ENCODE peak calls at places on chromosomes 1 and 21, in four cellular contexts. One of them, this sample, is unnamed.

GRCh38 chr1:227299238-227299637 is 19.1 kb downstream of the CDC42BPA start:
- DNase-seq in KBM-7: no peak
- DNase-seq in stimulated activated CD4-positive, alpha-beta T cell treated with anti-CD3 and anti-CD28 coated beads, Interleukin-12 subunit alpha, Interleukin-12 subunit beta, amount 100 ng/mL, for 48 hours: no peak
- DNase-seq in osteoblast: no peak
- DNase-seq in this sample: no peak

GRCh38 chr1:240189386-240189989 is 97.8 kb downstream of the FMN2 start:
- DNase-seq in osteoblast: no peak
- DNase-seq in KBM-7: peak
- DNase-seq in stimulated activated CD4-positive, alpha-beta T cell treated with anti-CD3 and anti-CD28 coated beads, Interleukin-12 subunit alpha, Interleukin-12 subunit beta, amount 100 ng/mL, for 48 hours: no peak
- DNase-seq in this sample: no peak

GRCh38 chr1:1111516-1112236 is 4.2 kb downstream of the C1orf159 start:
- DNase-seq in stimulated activated CD4-positive, alpha-beta T cell treated with anti-CD3 and anti-CD28 coated beads, Interleukin-12 subunit alpha, Interleukin-12 subunit beta, amount 100 ng/mL, for 48 hours: no peak
- DNase-seq in osteoblast: no peak
- DNase-seq in KBM-7: no peak
- DNase-seq in this sample: no peak

GRCh38 chr1:89273324-89273778 is 691 bp upstream of the GBP5 start:
- DNase-seq in osteoblast: no peak
- DNase-seq in KBM-7: no peak
- DNase-seq in stimulated activated CD4-positive, alpha-beta T cell treated with anti-CD3 and anti-CD28 coated beads, Interleukin-12 subunit alpha, Interleukin-12 subunit beta, amount 100 ng/mL, for 48 hours: no peak
- DNase-seq in this sample: no peak

GRCh38 chr21:22120616-22121266 is 1122.5 kb downstream of the NCAM2 start:
- DNase-seq in KBM-7: peak
- DNase-seq in stimulated activated CD4-positive, alpha-beta T cell treated with anti-CD3 and anti-CD28 coated beads, Interleukin-12 subunit alpha, Interleukin-12 subunit beta, amount 100 ng/mL, for 48 hours: no peak
- DNase-seq in osteoblast: no peak
- DNase-seq in this sample: no peak

GRCh38 chr1:24103879-24104278 is 8.1 kb downstream of the MYOM3 start:
- DNase-seq in KBM-7: no peak
- DNase-seq in stimulated activated CD4-positive, alpha-beta T cell treated with anti-CD3 and anti-CD28 coated beads, Interleukin-12 subunit alpha, Interleukin-12 subunit beta, amount 100 ng/mL, for 48 hours: no peak
- DNase-seq in osteoblast: no peak
- DNase-seq in this sample: no peak

GRCh38 chr1:22749919-22750670 is 39.5 kb downstream of the EPHB2 start:
- DNase-seq in stimulated activated CD4-positive, alpha-beta T cell treated with anti-CD3 and anti-CD28 coated beads, Interleukin-12 subunit alpha, Interleukin-12 subunit beta, amount 100 ng/mL, for 48 hours: no peak
- DNase-seq in KBM-7: peak
- DNase-seq in osteoblast: peak
- DNase-seq in this sample: peak

GRCh38 chr1:185862235-185862634 is 128.0 kb downstream of the HMCN1 start:
- DNase-seq in KBM-7: no peak
- DNase-seq in osteoblast: no peak
- DNase-seq in stimulated activated CD4-positive, alpha-beta T cell treated with anti-CD3 and anti-CD28 coated beads, Interleukin-12 subunit alpha, Interleukin-12 subunit beta, amount 100 ng/mL, for 48 hours: no peak
- DNase-seq in this sample: no peak

GRCh38 chr1:185634704-185635103 is 99.5 kb upstream of the HMCN1 start:
- DNase-seq in stimulated activated CD4-positive, alpha-beta T cell treated with anti-CD3 and anti-CD28 coated beads, Interleukin-12 subunit alpha, Interleukin-12 subunit beta, amount 100 ng/mL, for 48 hours: no peak
- DNase-seq in osteoblast: no peak
- DNase-seq in KBM-7: no peak
- DNase-seq in this sample: no peak

GRCh38 chr1:6260961-6261614 is at the start of gene GPR153:
- DNase-seq in osteoblast: peak
- DNase-seq in stimulated activated CD4-positive, alpha-beta T cell treated with anti-CD3 and anti-CD28 coated beads, Interleukin-12 subunit alpha, Interleukin-12 subunit beta, amount 100 ng/mL, for 48 hours: no peak
- DNase-seq in KBM-7: no peak
- DNase-seq in this sample: no peak

GRCh38 chr1:200319143-200319542 is 90.7 kb downstream of the ZNF281 start:
- DNase-seq in osteoblast: no peak
- DNase-seq in KBM-7: no peak
- DNase-seq in stimulated activated CD4-positive, alpha-beta T cell treated with anti-CD3 and anti-CD28 coated beads, Interleukin-12 subunit alpha, Interleukin-12 subunit beta, amount 100 ng/mL, for 48 hours: no peak
- DNase-seq in this sample: no peak

GRCh38 chr1:201181323-201181722 is 9.3 kb upstream of the IGFN1 start:
- DNase-seq in KBM-7: no peak
- DNase-seq in stimulated activated CD4-positive, alpha-beta T cell treated with anti-CD3 and anti-CD28 coated beads, Interleukin-12 subunit alpha, Interleukin-12 subunit beta, amount 100 ng/mL, for 48 hours: no peak
- DNase-seq in osteoblast: no peak
- DNase-seq in this sample: no peak

GRCh38 chr1:42931911-42932422 is 26.7 kb downstream of the SLC2A1 start:
- DNase-seq in osteoblast: no peak
- DNase-seq in KBM-7: peak
- DNase-seq in stimulated activated CD4-positive, alpha-beta T cell treated with anti-CD3 and anti-CD28 coated beads, Interleukin-12 subunit alpha, Interleukin-12 subunit beta, amount 100 ng/mL, for 48 hours: peak
- DNase-seq in this sample: peak

GRCh38 chr1:226062558-226063361 is at the start of gene H3-3A:
- DNase-seq in stimulated activated CD4-positive, alpha-beta T cell treated with anti-CD3 and anti-CD28 coated beads, Interleukin-12 subunit alpha, Interleukin-12 subunit beta, amount 100 ng/mL, for 48 hours: peak
- DNase-seq in osteoblast: peak
- DNase-seq in KBM-7: peak
- DNase-seq in this sample: peak

GRCh38 chr1:182198006-182198605 is 136.6 kb upstream of the ZNF648 start:
- DNase-seq in osteoblast: no peak
- DNase-seq in stimulated activated CD4-positive, alpha-beta T cell treated with anti-CD3 and anti-CD28 coated beads, Interleukin-12 subunit alpha, Interleukin-12 subunit beta, amount 100 ng/mL, for 48 hours: no peak
- DNase-seq in KBM-7: peak
- DNase-seq in this sample: no peak

GRCh38 chr1:161351482-161351881 is 16.2 kb downstream of the CFAP126 start:
- DNase-seq in KBM-7: peak
- DNase-seq in osteoblast: no peak
- DNase-seq in stimulated activated CD4-positive, alpha-beta T cell treated with anti-CD3 and anti-CD28 coated beads, Interleukin-12 subunit alpha, Interleukin-12 subunit beta, amount 100 ng/mL, for 48 hours: no peak
- DNase-seq in this sample: no peak

GRCh38 chr1:154220970-154221814 is 437 bp downstream of the UBAP2L start:
- DNase-seq in osteoblast: peak
- DNase-seq in KBM-7: peak
- DNase-seq in stimulated activated CD4-positive, alpha-beta T cell treated with anti-CD3 and anti-CD28 coated beads, Interleukin-12 subunit alpha, Interleukin-12 subunit beta, amount 100 ng/mL, for 48 hours: peak
- DNase-seq in this sample: peak

GRCh38 chr1:218717611-218718010 is 372.5 kb downstream of the TGFB2 start:
- DNase-seq in stimulated activated CD4-positive, alpha-beta T cell treated with anti-CD3 and anti-CD28 coated beads, Interleukin-12 subunit alpha, Interleukin-12 subunit beta, amount 100 ng/mL, for 48 hours: no peak
- DNase-seq in KBM-7: no peak
- DNase-seq in osteoblast: no peak
- DNase-seq in this sample: no peak

GRCh38 chr1:6511056-6511455 is 19.6 kb upstream of the PLEKHG5 start:
- DNase-seq in KBM-7: no peak
- DNase-seq in stimulated activated CD4-positive, alpha-beta T cell treated with anti-CD3 and anti-CD28 coated beads, Interleukin-12 subunit alpha, Interleukin-12 subunit beta, amount 100 ng/mL, for 48 hours: no peak
- DNase-seq in osteoblast: peak
- DNase-seq in this sample: no peak

GRCh38 chr21:46402421-46402820 is 56.3 kb upstream of the DIP2A start:
- DNase-seq in stimulated activated CD4-positive, alpha-beta T cell treated with anti-CD3 and anti-CD28 coated beads, Interleukin-12 subunit alpha, Interleukin-12 subunit beta, amount 100 ng/mL, for 48 hours: no peak
- DNase-seq in KBM-7: no peak
- DNase-seq in osteoblast: peak
- DNase-seq in this sample: no peak

GRCh38 chr1:209318302-209319056 is 265.0 kb upstream of the CAMK1G start:
- DNase-seq in stimulated activated CD4-positive, alpha-beta T cell treated with anti-CD3 and anti-CD28 coated beads, Interleukin-12 subunit alpha, Interleukin-12 subunit beta, amount 100 ng/mL, for 48 hours: no peak
- DNase-seq in KBM-7: no peak
- DNase-seq in osteoblast: peak
- DNase-seq in this sample: no peak

GRCh38 chr1:162172733-162173132 is 103.2 kb downstream of the NOS1AP start:
- DNase-seq in stimulated activated CD4-positive, alpha-beta T cell treated with anti-CD3 and anti-CD28 coated beads, Interleukin-12 subunit alpha, Interleukin-12 subunit beta, amount 100 ng/mL, for 48 hours: no peak
- DNase-seq in KBM-7: no peak
- DNase-seq in osteoblast: no peak
- DNase-seq in this sample: no peak

GRCh38 chr1:5992814-5993552 is 758 bp upstream of the NPHP4 start:
- DNase-seq in osteoblast: peak
- DNase-seq in KBM-7: no peak
- DNase-seq in stimulated activated CD4-positive, alpha-beta T cell treated with anti-CD3 and anti-CD28 coated beads, Interleukin-12 subunit alpha, Interleukin-12 subunit beta, amount 100 ng/mL, for 48 hours: no peak
- DNase-seq in this sample: no peak

GRCh38 chr1:234584926-234585325 is 25.1 kb downstream of the IRF2BP2 start:
- DNase-seq in stimulated activated CD4-positive, alpha-beta T cell treated with anti-CD3 and anti-CD28 coated beads, Interleukin-12 subunit alpha, Interleukin-12 subunit beta, amount 100 ng/mL, for 48 hours: no peak
- DNase-seq in osteoblast: no peak
- DNase-seq in KBM-7: no peak
- DNase-seq in this sample: no peak